ENCODE peak calls at places on chromosomes 16 and 17, in nine cellular contexts. P is left colon, Q is NCI-H774, C is thoracic aorta, H is NB4, O is NCI-H146, R is NCI-H1436 treated with DMSO at 0.1 percent for 48 hours, M is Calu3, L is nephron progenitor cell. U is an unnamed sample.

GRCh38 chr17:45940826-45941225 is 46.5 kb downstream of the MAPT start:
- DNase-seq in P (no peak), Q (no peak), C (peak), H (no peak), O (no peak), R (no peak), M (no peak), L (no peak), U (no peak)

GRCh38 chr16:75068632-75069031 is 47.9 kb downstream of the LDHD start:
- DNase-seq in P (no peak), Q (no peak), C (no peak), H (no peak), O (no peak), R (no peak), M (no peak), L (no peak), U (no peak)

GRCh38 chr17:81153340-81153803 is 11.9 kb upstream of the PVALEF start:
- DNase-seq in P (no peak), Q (no peak), C (no peak), H (peak), O (no peak), R (no peak), M (no peak), L (no peak), U (no peak)

GRCh38 chr17:75240394-75241142 is 20.8 kb downstream of the GGA3 start:
- DNase-seq in P (peak), Q (no peak), C (no peak), H (peak), O (no peak), R (peak), M (peak), L (peak), U (no peak)

GRCh38 chr17:59174671-59175070 is 19.1 kb downstream of the PRR11 start:
- DNase-seq in P (no peak), Q (no peak), C (no peak), H (no peak), O (no peak), R (no peak), M (no peak), L (no peak), U (no peak)

GRCh38 chr17:16352303-16352837 is 899 bp downstream of the CENPV start:
- DNase-seq in P (peak), Q (peak), C (no peak), H (peak), O (peak), R (no peak), M (peak), L (peak), U (peak)

GRCh38 chr17:57819273-57819672 is 30.6 kb downstream of the MRPS23 start:
- DNase-seq in P (no peak), Q (no peak), C (no peak), H (no peak), O (no peak), R (no peak), M (no peak), L (no peak), U (no peak)

GRCh38 chr17:49880291-49881053 is 32.6 kb upstream of the TAC4 start:
- DNase-seq in P (peak), Q (peak), C (no peak), H (peak), O (peak), R (peak), M (peak), L (peak), U (peak)

GRCh38 chr17:4499431-4500187 is 928 bp downstream of the SPNS2 start:
- DNase-seq in P (no peak), Q (no peak), C (no peak), H (peak), O (peak), R (no peak), M (no peak), L (peak), U (no peak)

GRCh38 chr17:44557653-44558285 is 485 bp downstream of the FZD2 start:
- DNase-seq in P (peak), Q (no peak), C (no peak), H (peak), O (peak), R (no peak), M (no peak), L (peak), U (peak)

GRCh38 chr16:87570938-87571867 is 31.1 kb upstream of the JPH3 start:
- DNase-seq in P (peak), Q (no peak), C (peak), H (peak), O (peak), R (no peak), M (peak), L (peak), U (peak)

GRCh38 chr16:79269211-79269863 is 331.2 kb downstream of the MAF start:
- DNase-seq in P (no peak), Q (no peak), C (no peak), H (no peak), O (no peak), R (no peak), M (no peak), L (no peak), U (no peak)

GRCh38 chr16:85621698-85622433 is 8.7 kb downstream of the GSE1 start:
- DNase-seq in P (peak), Q (no peak), C (no peak), H (no peak), O (no peak), R (no peak), M (peak), L (no peak), U (no peak)

GRCh38 chr16:23359092-23359760 is 57.1 kb downstream of the SCNN1B start:
- DNase-seq in P (no peak), Q (no peak), C (no peak), H (no peak), O (no peak), R (no peak), M (no peak), L (no peak), U (no peak)

GRCh38 chr16:48499822-48500440 is 110.0 kb downstream of the N4BP1 start:
- DNase-seq in P (no peak), Q (peak), C (no peak), H (no peak), O (no peak), R (no peak), M (no peak), L (no peak), U (no peak)

GRCh38 chr17:79086609-79087427 is 12.2 kb downstream of the ENGASE start:
- DNase-seq in P (no peak), Q (no peak), C (no peak), H (no peak), O (no peak), R (no peak), M (no peak), L (no peak), U (no peak)

GRCh38 chr17:79361221-79361734 is 249.6 kb downstream of the RBFOX3 start:
- DNase-seq in P (no peak), Q (no peak), C (no peak), H (no peak), O (no peak), R (no peak), M (no peak), L (no peak), U (no peak)

GRCh38 chr16:46612121-46612520 is 9.1 kb downstream of the SHCBP1 start:
- DNase-seq in P (no peak), Q (no peak), C (no peak), H (no peak), O (no peak), R (no peak), M (no peak), L (no peak), U (no peak)

GRCh38 chr17:82902972-82903874 is 63.4 kb upstream of the ZNF750 start:
- DNase-seq in P (no peak), Q (no peak), C (no peak), H (no peak), O (no peak), R (no peak), M (no peak), L (no peak), U (no peak)

GRCh38 chr17:37090941-37091340 is 142.2 kb downstream of the AATF start:
- DNase-seq in P (no peak), Q (no peak), C (no peak), H (no peak), O (no peak), R (no peak), M (no peak), L (no peak), U (no peak)

GRCh38 chr17:76869878-76870714 is 1.9 kb downstream of the MGAT5B start:
- DNase-seq in P (no peak), Q (no peak), C (no peak), H (peak), O (no peak), R (no peak), M (no peak), L (peak), U (no peak)

GRCh38 chr17:80692931-80693467 is 148.4 kb downstream of the RPTOR start:
- DNase-seq in P (no peak), Q (no peak), C (no peak), H (no peak), O (no peak), R (no peak), M (no peak), L (no peak), U (no peak)

GRCh38 chr16:69761983-69762842 is at the start of gene WWP2:
- DNase-seq in P (peak), Q (peak), C (no peak), H (peak), O (peak), R (no peak), M (peak), L (peak), U (peak)

GRCh38 chr16:83906690-83907089 is 7.8 kb downstream of the MLYCD start:
- DNase-seq in P (no peak), Q (no peak), C (no peak), H (no peak), O (no peak), R (no peak), M (no peak), L (no peak), U (no peak)

GRCh38 chr16:3321802-3322201 is 16.5 kb downstream of the ZNF75A start:
- DNase-seq in P (no peak), Q (no peak), C (no peak), H (no peak), O (no peak), R (no peak), M (no peak), L (no peak), U (no peak)

GRCh38 chr17:19399750-19400450 is 11.1 kb upstream of the RNF112 start:
- DNase-seq in P (no peak), Q (no peak), C (no peak), H (no peak), O (no peak), R (no peak), M (no peak), L (no peak), U (no peak)

GRCh38 chr17:41775394-41776226 is 10.9 kb downstream of the JUP start:
- DNase-seq in P (peak), Q (no peak), C (no peak), H (no peak), O (no peak), R (no peak), M (peak), L (no peak), U (no peak)

GRCh38 chr16:46731691-46732555 is 16.2 kb downstream of the MYLK3 start:
- DNase-seq in P (no peak), Q (no peak), C (no peak), H (no peak), O (no peak), R (no peak), M (no peak), L (no peak), U (no peak)

GRCh38 chr17:6913608-6914443 is 82.0 kb upstream of the ALOX12 start:
- DNase-seq in P (peak), Q (no peak), C (peak), H (peak), O (peak), R (no peak), M (peak), L (peak), U (peak)

GRCh38 chr17:74728033-74728701 is 8.9 kb upstream of the RAB37 start:
- DNase-seq in P (no peak), Q (no peak), C (no peak), H (no peak), O (no peak), R (no peak), M (no peak), L (no peak), U (no peak)

GRCh38 chr16:82682757-82683156 is 56.0 kb downstream of the CDH13 start:
- DNase-seq in P (no peak), Q (no peak), C (no peak), H (no peak), O (no peak), R (no peak), M (no peak), L (no peak), U (no peak)

GRCh38 chr16:66225696-66226095 is 140.8 kb upstream of the CDH5 start:
- DNase-seq in P (no peak), Q (no peak), C (no peak), H (no peak), O (no peak), R (no peak), M (no peak), L (no peak), U (no peak)

GRCh38 chr16:2829501-2830354 is at the start of gene ZG16B:
- DNase-seq in P (peak), Q (no peak), C (no peak), H (no peak), O (no peak), R (no peak), M (peak), L (no peak), U (peak)

GRCh38 chr17:81986606-81987005 is 9.2 kb downstream of the ASPSCR1 start:
- DNase-seq in P (no peak), Q (no peak), C (no peak), H (no peak), O (no peak), R (no peak), M (no peak), L (no peak), U (no peak)

GRCh38 chr16:3020604-3021448 is 658 bp downstream of the TNFRSF12A start:
- DNase-seq in P (peak), Q (no peak), C (peak), H (peak), O (no peak), R (no peak), M (peak), L (peak), U (peak)